ENCODE peak calls at places on chromosomes 13 and 19, in ten cellular contexts. I is PC-3, F is stomach, Q is omental fat pad, L is LNCaP clone FGC, T is hepatocyte, U is AG10803, V is osteocyte, G is nephron progenitor cell, S is Caco-2. A is an unnamed sample.

GRCh38 chr13:95392597-95392996 is 91.3 kb upstream of the ABCC4 start:
- DNase-seq in I (no peak), F (no peak), Q (no peak), L (no peak), T (no peak), U (no peak), V (no peak), G (no peak), S (no peak), A (no peak)

GRCh38 chr19:38656171-38656981 is 8.9 kb downstream of the ACTN4 start:
- DNase-seq in I (peak), F (no peak), Q (no peak), L (no peak), T (no peak), U (peak), V (no peak), G (no peak), S (no peak), A (peak)

GRCh38 chr19:57321746-57322145 is 1.5 kb downstream of the ZNF543 start:
- DNase-seq in I (no peak), F (no peak), Q (no peak), L (no peak), T (no peak), U (no peak), V (no peak), G (no peak), S (no peak), A (no peak)

GRCh38 chr13:21917046-21918010 is 246.5 kb downstream of the FGF9 start:
- DNase-seq in I (no peak), F (no peak), Q (no peak), L (no peak), T (no peak), U (no peak), V (no peak), G (no peak), S (no peak), A (no peak)

GRCh38 chr13:30846311-30846710 is 59.8 kb upstream of the MEDAG start:
- DNase-seq in I (no peak), F (no peak), Q (no peak), L (no peak), T (no peak), U (peak), V (no peak), G (no peak), S (no peak), A (peak)

GRCh38 chr13:100234524-100235136 is 145.7 kb downstream of the PCCA start:
- DNase-seq in I (no peak), F (no peak), Q (no peak), L (no peak), T (no peak), U (peak), V (no peak), G (no peak), S (peak), A (no peak)

GRCh38 chr13:20402881-20403280 is 122.8 kb downstream of the CRYL1 start:
- DNase-seq in I (no peak), F (peak), Q (no peak), L (no peak), T (no peak), U (no peak), V (no peak), G (no peak), S (no peak), A (no peak)

GRCh38 chr19:46783670-46784069 is 4.7 kb downstream of the SLC1A5 start:
- DNase-seq in I (no peak), F (no peak), Q (no peak), L (no peak), T (no peak), U (no peak), V (no peak), G (no peak), S (no peak), A (peak)

GRCh38 chr19:52171321-52172169 is at the start of gene ZNF836:
- DNase-seq in I (peak), F (peak), Q (peak), L (peak), T (peak), U (peak), V (peak), G (peak), S (peak), A (peak)

GRCh38 chr13:114004416-114005205 is 30.7 kb upstream of the C13orf46 start:
- DNase-seq in I (no peak), F (peak), Q (peak), L (no peak), T (peak), U (no peak), V (no peak), G (no peak), S (peak), A (no peak)

GRCh38 chr19:37933965-37934364 is 27.0 kb downstream of the SIPA1L3 start:
- DNase-seq in I (no peak), F (peak), Q (no peak), L (no peak), T (peak), U (peak), V (no peak), G (peak), S (peak), A (peak)

GRCh38 chr19:18023596-18024212 is 15.7 kb downstream of the ARRDC2 start:
- DNase-seq in I (no peak), F (peak), Q (peak), L (no peak), T (no peak), U (peak), V (no peak), G (no peak), S (no peak), A (no peak)

GRCh38 chr19:607301-608154 is 17.8 kb downstream of the HCN2 start:
- DNase-seq in I (no peak), F (no peak), Q (no peak), L (no peak), T (no peak), U (no peak), V (no peak), G (no peak), S (no peak), A (no peak)

GRCh38 chr19:33698576-33699435 is 77.1 kb downstream of the CHST8 start:
- DNase-seq in I (no peak), F (no peak), Q (no peak), L (no peak), T (no peak), U (no peak), V (no peak), G (no peak), S (no peak), A (no peak)

GRCh38 chr19:12995596-12996541 is 594 bp downstream of the NFIX start:
- DNase-seq in I (no peak), F (no peak), Q (no peak), L (no peak), T (peak), U (peak), V (no peak), G (no peak), S (peak), A (no peak)

GRCh38 chr19:10404888-10405808 is 1.8 kb upstream of the CDC37 start:
- DNase-seq in I (no peak), F (no peak), Q (no peak), L (no peak), T (peak), U (no peak), V (no peak), G (no peak), S (no peak), A (no peak)

GRCh38 chr13:29140277-29140676 is 320.1 kb downstream of the MTUS2 start:
- DNase-seq in I (no peak), F (no peak), Q (no peak), L (no peak), T (peak), U (peak), V (no peak), G (no peak), S (no peak), A (no peak)

GRCh38 chr19:39304701-39305571 is 8.7 kb downstream of the IFNL1 start:
- DNase-seq in I (no peak), F (no peak), Q (no peak), L (no peak), T (peak), U (no peak), V (no peak), G (no peak), S (peak), A (no peak)

GRCh38 chr13:79724348-79725103 is 243.6 kb downstream of the NDFIP2 start:
- DNase-seq in I (peak), F (no peak), Q (no peak), L (no peak), T (peak), U (no peak), V (no peak), G (no peak), S (peak), A (peak)

GRCh38 chr19:47444388-47444821 is 25.1 kb upstream of the MEIS3 start:
- DNase-seq in I (no peak), F (no peak), Q (no peak), L (no peak), T (peak), U (no peak), V (no peak), G (peak), S (peak), A (no peak)

GRCh38 chr13:20498129-20498528 is 27.5 kb downstream of the CRYL1 start:
- DNase-seq in I (no peak), F (no peak), Q (no peak), L (no peak), T (no peak), U (no peak), V (no peak), G (no peak), S (no peak), A (no peak)

GRCh38 chr19:31448221-31448657 is 99.0 kb upstream of the TSHZ3 start:
- DNase-seq in I (no peak), F (peak), Q (no peak), L (peak), T (peak), U (peak), V (peak), G (no peak), S (no peak), A (no peak)

GRCh38 chr19:16998635-16999194 is 27.9 kb downstream of the CPAMD8 start:
- DNase-seq in I (no peak), F (no peak), Q (no peak), L (no peak), T (no peak), U (no peak), V (no peak), G (no peak), S (no peak), A (no peak)

GRCh38 chr13:109816979-109817275 is 30.5 kb upstream of the IRS2 start:
- DNase-seq in I (peak), F (no peak), Q (no peak), L (no peak), T (no peak), U (peak), V (no peak), G (no peak), S (no peak), A (no peak)

GRCh38 chr13:108304170-108305068 is 34.9 kb downstream of the TNFSF13B start:
- DNase-seq in I (no peak), F (no peak), Q (no peak), L (no peak), T (peak), U (no peak), V (no peak), G (no peak), S (peak), A (no peak)

GRCh38 chr13:95254341-95254740 is 46.9 kb downstream of the ABCC4 start:
- DNase-seq in I (peak), F (no peak), Q (no peak), L (no peak), T (no peak), U (no peak), V (no peak), G (no peak), S (peak), A (peak)

DNA sequence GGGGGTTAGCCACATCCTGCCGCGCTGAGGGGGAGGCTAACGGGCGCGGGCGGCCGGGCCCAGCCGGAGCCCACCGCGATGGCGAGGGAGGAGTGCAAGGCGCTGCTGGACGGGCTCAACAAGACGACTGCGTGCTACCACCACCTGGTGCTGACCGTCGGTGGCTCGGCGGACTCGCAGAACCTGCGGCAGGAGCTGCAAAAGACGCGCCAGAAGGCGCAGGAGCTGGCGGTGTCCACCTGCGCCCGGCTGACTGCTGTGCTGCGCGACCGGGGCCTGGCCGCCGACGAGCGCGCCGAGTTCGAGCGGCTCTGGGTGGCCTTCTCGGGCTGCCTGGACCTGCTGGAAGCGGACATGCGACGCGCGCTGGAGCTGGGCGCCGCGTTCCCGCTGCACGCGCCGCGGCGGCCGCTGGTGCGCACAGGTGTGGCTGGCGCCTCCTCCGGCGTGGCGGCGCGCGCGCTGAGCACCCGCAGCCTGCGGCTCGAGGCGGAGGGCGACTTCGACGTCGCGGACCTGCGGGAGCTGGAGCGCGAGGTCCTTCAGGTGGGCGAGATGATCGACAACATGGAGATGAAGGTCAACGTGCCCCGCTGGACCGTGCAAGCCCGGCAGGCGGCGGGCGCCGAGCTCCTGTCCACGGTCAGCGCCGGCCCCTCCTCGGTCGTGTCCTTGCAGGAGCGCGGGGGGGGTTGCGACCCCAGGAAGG is 692 bp downstream of the RGS9BP start:
- DNase-seq in I (no peak), F (peak), Q (no peak), L (no peak), T (peak), U (no peak), V (no peak), G (peak), S (peak), A (no peak)
- TF ChIP-seq CTCF in I (no peak), F (no peak), Q (no peak), L (peak), T (peak), U (no peak), V (no peak), G (no peak), S (no peak), A (no peak)

GRCh38 chr13:50915562-50915961 is 6.0 kb downstream of the RNASEH2B start:
- DNase-seq in I (no peak), F (no peak), Q (no peak), L (no peak), T (no peak), U (no peak), V (no peak), G (no peak), S (no peak), A (no peak)
- TF ChIP-seq CTCF in I (no peak), F (no peak), Q (no peak), L (no peak), T (no peak), U (no peak), V (no peak), G (no peak), S (no peak), A (no peak)

GRCh38 chr13:87403748-87404432 is 267.3 kb upstream of the SLITRK5 start:
- DNase-seq in I (no peak), F (no peak), Q (no peak), L (no peak), T (no peak), U (no peak), V (no peak), G (no peak), S (no peak), A (no peak)

GRCh38 chr13:87393358-87393757 is 277.8 kb upstream of the SLITRK5 start:
- DNase-seq in I (no peak), F (no peak), Q (no peak), L (no peak), T (no peak), U (no peak), V (no peak), G (no peak), S (no peak), A (no peak)

GRCh38 chr13:87398047-87398446 is 273.1 kb upstream of the SLITRK5 start:
- DNase-seq in I (no peak), F (no peak), Q (no peak), L (no peak), T (no peak), U (no peak), V (no peak), G (no peak), S (no peak), A (no peak)
- TF ChIP-seq CTCF in I (no peak), F (no peak), Q (no peak), L (no peak), T (no peak), U (no peak), V (no peak), G (no peak), S (no peak), A (no peak)

GRCh38 chr19:19517235-19517619 is 1.2 kb downstream of the NDUFA13 start:
- DNase-seq in I (no peak), F (no peak), Q (no peak), L (no peak), T (no peak), U (no peak), V (no peak), G (no peak), S (no peak), A (no peak)

GRCh38 chr19:19514881-19515763 is at the start of gene TSSK6:
- DNase-seq in I (peak), F (no peak), Q (no peak), L (no peak), T (no peak), U (no peak), V (no peak), G (no peak), S (no peak), A (no peak)

GRCh38 chr19:19514215-19514633 is 1.1 kb downstream of the TSSK6 start:
- DNase-seq in I (no peak), F (no peak), Q (no peak), L (no peak), T (no peak), U (peak), V (no peak), G (no peak), S (no peak), A (no peak)

GRCh38 chr19:19513671-19514070 is 1.7 kb downstream of the TSSK6 start:
- DNase-seq in I (no peak), F (no peak), Q (no peak), L (no peak), T (no peak), U (no peak), V (no peak), G (no peak), S (no peak), A (no peak)

DNA sequence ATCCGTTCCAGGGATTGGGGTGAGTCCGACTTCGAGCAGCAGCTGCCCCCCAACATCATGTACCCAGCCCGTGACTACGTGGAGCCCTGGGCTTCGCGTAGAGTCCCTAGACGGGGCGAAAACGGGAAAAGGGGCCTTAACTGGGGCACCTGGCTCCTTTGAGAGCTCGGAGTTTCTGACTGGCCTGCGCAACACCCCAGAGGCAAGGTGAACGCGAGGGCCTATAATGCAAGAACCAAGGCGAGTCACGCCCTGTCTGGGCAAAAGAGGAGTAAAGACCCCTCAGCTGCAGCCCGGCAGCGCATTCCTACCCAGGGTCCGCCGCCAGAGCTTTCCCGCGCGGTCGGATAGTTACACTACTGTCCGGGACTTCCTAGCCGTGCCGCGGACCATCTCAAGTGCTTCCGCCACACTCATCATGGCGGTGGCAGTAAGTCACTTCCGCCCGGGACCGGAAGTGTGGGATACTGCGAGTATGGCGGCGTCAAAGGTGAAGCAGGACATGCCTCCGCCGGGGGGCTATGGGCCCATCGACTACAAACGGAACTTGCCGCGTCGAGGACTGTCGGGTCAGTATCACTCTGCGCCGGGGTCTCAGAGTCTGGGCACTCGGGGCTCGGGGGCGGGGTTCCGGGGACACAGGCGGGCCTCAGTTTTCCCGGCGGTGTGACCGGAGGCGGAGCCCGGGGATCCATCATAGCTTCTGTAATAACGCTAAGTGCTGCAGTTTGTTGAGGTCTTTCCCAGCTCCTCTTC is at the start of gene NDUFA13:
- DNase-seq in I (peak), F (peak), Q (peak), L (peak), T (peak), U (peak), V (peak), G (peak), S (peak), A (peak)
- TF ChIP-seq CTCF in I (no peak), F (no peak), Q (no peak), L (no peak), T (no peak), U (peak), V (peak), G (no peak), S (no peak), A (no peak)

GRCh38 chr19:49862411-49863253 is 4.7 kb downstream of the PNKP start:
- DNase-seq in I (no peak), F (no peak), Q (no peak), L (no peak), T (no peak), U (no peak), V (no peak), G (peak), S (peak), A (no peak)
- TF ChIP-seq CTCF in I (peak), F (no peak), Q (no peak), L (peak), T (peak), U (peak), V (peak), G (no peak), S (peak), A (no peak)

GRCh38 chr19:14059093-14059480 is 2.8 kb downstream of the PALM3 start:
- DNase-seq in I (no peak), F (peak), Q (no peak), L (no peak), T (no peak), U (no peak), V (no peak), G (peak), S (no peak), A (no peak)

GRCh38 chr19:14056741-14057356 is 5.0 kb downstream of the PALM3 start:
- DNase-seq in I (no peak), F (no peak), Q (no peak), L (no peak), T (no peak), U (no peak), V (no peak), G (no peak), S (no peak), A (no peak)

GRCh38 chr19:14056069-14056666 is 5.7 kb downstream of the PALM3 start:
- DNase-seq in I (no peak), F (no peak), Q (no peak), L (no peak), T (no peak), U (no peak), V (no peak), G (no peak), S (no peak), A (no peak)

GRCh38 chr19:14059652-14060155 is 2.2 kb downstream of the PALM3 start:
- DNase-seq in I (no peak), F (no peak), Q (no peak), L (no peak), T (peak), U (no peak), V (no peak), G (no peak), S (peak), A (no peak)

DNA sequence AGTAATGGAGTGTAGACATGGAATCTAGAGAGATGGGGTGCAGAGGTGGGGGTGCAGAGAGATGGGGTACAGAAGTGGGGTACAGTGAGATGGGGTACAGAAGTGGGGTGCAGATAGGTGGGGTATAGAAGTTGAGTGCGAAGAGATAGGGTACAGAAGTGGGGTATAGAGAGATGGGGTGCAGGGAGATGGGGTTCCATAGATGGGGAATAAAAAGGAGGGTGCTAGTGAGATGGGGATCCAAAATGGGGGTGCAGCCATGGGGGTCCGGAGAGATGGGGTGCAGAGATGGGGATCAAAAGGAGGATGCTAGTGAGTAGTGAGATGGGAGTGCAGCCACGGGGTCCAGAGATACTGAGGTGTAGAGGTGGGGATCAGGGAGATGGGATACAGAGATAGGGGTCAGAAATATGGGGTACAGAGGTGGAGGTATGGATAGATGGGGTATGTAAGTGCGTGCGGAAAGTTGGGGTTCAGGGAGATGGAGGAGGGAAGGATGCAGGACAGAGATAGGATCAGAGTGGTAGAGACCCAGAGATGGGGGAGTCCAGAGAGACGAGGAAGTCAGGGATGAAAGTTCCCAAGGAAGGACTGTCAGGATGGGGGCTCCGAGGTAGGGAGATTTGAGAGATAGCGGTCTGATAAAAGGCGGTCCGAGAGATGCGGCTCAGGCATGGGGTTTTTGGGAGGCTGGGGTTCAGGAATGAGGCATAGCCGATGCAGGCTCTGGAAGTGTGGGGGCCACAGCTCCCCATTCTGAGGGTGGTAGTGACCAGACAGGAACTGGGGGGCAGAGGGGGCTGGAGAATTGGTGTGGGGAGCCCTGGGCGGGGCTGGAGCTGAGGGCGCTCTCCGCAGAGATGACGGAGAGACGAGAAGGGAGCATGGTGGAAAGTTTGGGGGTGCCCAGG is 3.4 kb downstream of the PALM3 start:
- DNase-seq in I (no peak), F (no peak), Q (no peak), L (no peak), T (no peak), U (no peak), V (no peak), G (no peak), S (no peak), A (no peak)
- TF ChIP-seq CTCF in I (no peak), F (no peak), Q (no peak), L (no peak), T (no peak), U (no peak), V (no peak), G (no peak), S (no peak), A (no peak)